ENCODE peak calls at places on chromosomes 3 and 15, in nine cellular contexts. One of them, this sample, is unnamed.

GRCh38 chr15:68556139-68556990 is 22.4 kb upstream of the CORO2B start:
- DNase-seq in activated CD8-positive, alpha-beta memory T cell treated with anti-CD3 and anti-CD28 coated beads for 1 hour: no peak
- DNase-seq in mucosa of gallbladder: no peak
- DNase-seq in NCI-H510A: no peak
- DNase-seq in left colon: no peak
- DNase-seq in choroid plexus epithelial cell: no peak
- DNase-seq in Right ventricle myocardium superior: no peak
- DNase-seq in tibial artery: no peak
- DNase-seq in stimulated activated CD4-positive, alpha-beta T cell treated with anti-CD3 and anti-CD28 coated beads, Interleukin-4, amount 100 ng/mL, for 1 hour: no peak
- DNase-seq in this sample: no peak

GRCh38 chr3:34582054-34582453 is 783.6 kb downstream of the PDCD6IP start:
- DNase-seq in left colon: no peak
- DNase-seq in tibial artery: no peak
- DNase-seq in mucosa of gallbladder: no peak
- DNase-seq in choroid plexus epithelial cell: peak; percentile 1
- DNase-seq in stimulated activated CD4-positive, alpha-beta T cell treated with anti-CD3 and anti-CD28 coated beads, Interleukin-4, amount 100 ng/mL, for 1 hour: no peak
- DNase-seq in NCI-H510A: no peak
- DNase-seq in Right ventricle myocardium superior: no peak
- DNase-seq in activated CD8-positive, alpha-beta memory T cell treated with anti-CD3 and anti-CD28 coated beads for 1 hour: no peak
- DNase-seq in this sample: no peak

GRCh38 chr3:28816017-28816416 is 464.9 kb upstream of the RBMS3 start:
- DNase-seq in left colon: no peak
- DNase-seq in NCI-H510A: no peak
- DNase-seq in choroid plexus epithelial cell: no peak
- DNase-seq in Right ventricle myocardium superior: no peak
- DNase-seq in tibial artery: no peak
- DNase-seq in activated CD8-positive, alpha-beta memory T cell treated with anti-CD3 and anti-CD28 coated beads for 1 hour: no peak
- DNase-seq in stimulated activated CD4-positive, alpha-beta T cell treated with anti-CD3 and anti-CD28 coated beads, Interleukin-4, amount 100 ng/mL, for 1 hour: no peak
- DNase-seq in mucosa of gallbladder: no peak
- DNase-seq in this sample: no peak

GRCh38 chr3:30962493-30962892 is 68.0 kb upstream of the GADL1 start:
- DNase-seq in NCI-H510A: no peak
- DNase-seq in left colon: no peak
- DNase-seq in stimulated activated CD4-positive, alpha-beta T cell treated with anti-CD3 and anti-CD28 coated beads, Interleukin-4, amount 100 ng/mL, for 1 hour: no peak
- DNase-seq in Right ventricle myocardium superior: no peak
- DNase-seq in choroid plexus epithelial cell: no peak
- DNase-seq in mucosa of gallbladder: no peak
- DNase-seq in activated CD8-positive, alpha-beta memory T cell treated with anti-CD3 and anti-CD28 coated beads for 1 hour: no peak
- DNase-seq in tibial artery: no peak
- DNase-seq in this sample: no peak

GRCh38 chr3:108131105-108131794 is 40.4 kb upstream of the CD47 start:
- DNase-seq in NCI-H510A: no peak
- DNase-seq in tibial artery: no peak
- DNase-seq in activated CD8-positive, alpha-beta memory T cell treated with anti-CD3 and anti-CD28 coated beads for 1 hour: no peak
- DNase-seq in left colon: no peak
- DNase-seq in mucosa of gallbladder: no peak
- DNase-seq in stimulated activated CD4-positive, alpha-beta T cell treated with anti-CD3 and anti-CD28 coated beads, Interleukin-4, amount 100 ng/mL, for 1 hour: no peak
- DNase-seq in Right ventricle myocardium superior: no peak
- DNase-seq in choroid plexus epithelial cell: peak; percentile 72
- DNase-seq in this sample: no peak

GRCh38 chr3:184822081-184822480 is 10.1 kb downstream of the VPS8 start:
- DNase-seq in tibial artery: no peak
- DNase-seq in mucosa of gallbladder: no peak
- DNase-seq in choroid plexus epithelial cell: no peak
- DNase-seq in Right ventricle myocardium superior: no peak
- DNase-seq in stimulated activated CD4-positive, alpha-beta T cell treated with anti-CD3 and anti-CD28 coated beads, Interleukin-4, amount 100 ng/mL, for 1 hour: no peak
- DNase-seq in NCI-H510A: no peak
- DNase-seq in activated CD8-positive, alpha-beta memory T cell treated with anti-CD3 and anti-CD28 coated beads for 1 hour: no peak
- DNase-seq in left colon: no peak
- DNase-seq in this sample: no peak

GRCh38 chr3:10928961-10929471 is 63.5 kb upstream of the SLC6A1 start:
- DNase-seq in NCI-H510A: no peak
- DNase-seq in choroid plexus epithelial cell: no peak
- DNase-seq in stimulated activated CD4-positive, alpha-beta T cell treated with anti-CD3 and anti-CD28 coated beads, Interleukin-4, amount 100 ng/mL, for 1 hour: no peak
- DNase-seq in mucosa of gallbladder: no peak
- DNase-seq in left colon: peak; percentile 15
- DNase-seq in Right ventricle myocardium superior: no peak
- DNase-seq in tibial artery: no peak
- DNase-seq in activated CD8-positive, alpha-beta memory T cell treated with anti-CD3 and anti-CD28 coated beads for 1 hour: no peak
- DNase-seq in this sample: no peak

GRCh38 chr15:64010719-64011118 is 35.6 kb downstream of the DAPK2 start:
- DNase-seq in tibial artery: peak; percentile 26
- DNase-seq in left colon: peak; percentile 63
- DNase-seq in NCI-H510A: no peak
- DNase-seq in Right ventricle myocardium superior: peak; percentile 73
- DNase-seq in stimulated activated CD4-positive, alpha-beta T cell treated with anti-CD3 and anti-CD28 coated beads, Interleukin-4, amount 100 ng/mL, for 1 hour: peak; percentile 60
- DNase-seq in mucosa of gallbladder: peak; percentile 68
- DNase-seq in choroid plexus epithelial cell: peak; percentile 94
- DNase-seq in activated CD8-positive, alpha-beta memory T cell treated with anti-CD3 and anti-CD28 coated beads for 1 hour: peak; percentile 67
- DNase-seq in this sample: no peak

GRCh38 chr3:43307649-43308048 is 21.3 kb downstream of the SNRK start:
- DNase-seq in Right ventricle myocardium superior: no peak
- DNase-seq in left colon: no peak
- DNase-seq in stimulated activated CD4-positive, alpha-beta T cell treated with anti-CD3 and anti-CD28 coated beads, Interleukin-4, amount 100 ng/mL, for 1 hour: no peak
- DNase-seq in choroid plexus epithelial cell: no peak
- DNase-seq in NCI-H510A: no peak
- DNase-seq in activated CD8-positive, alpha-beta memory T cell treated with anti-CD3 and anti-CD28 coated beads for 1 hour: no peak
- DNase-seq in tibial artery: no peak
- DNase-seq in mucosa of gallbladder: no peak
- DNase-seq in this sample: no peak

GRCh38 chr3:123331006-123331405 is 117.9 kb downstream of the ADCY5 start:
- DNase-seq in Right ventricle myocardium superior: peak; percentile 74
- DNase-seq in tibial artery: peak; percentile 22
- DNase-seq in stimulated activated CD4-positive, alpha-beta T cell treated with anti-CD3 and anti-CD28 coated beads, Interleukin-4, amount 100 ng/mL, for 1 hour: no peak
- DNase-seq in mucosa of gallbladder: peak; percentile 34
- DNase-seq in activated CD8-positive, alpha-beta memory T cell treated with anti-CD3 and anti-CD28 coated beads for 1 hour: no peak
- DNase-seq in choroid plexus epithelial cell: no peak
- DNase-seq in left colon: no peak
- DNase-seq in NCI-H510A: no peak
- DNase-seq in this sample: no peak

GRCh38 chr15:58269455-58270414 is 131.6 kb downstream of the AQP9 start:
- DNase-seq in mucosa of gallbladder: peak; percentile 52
- DNase-seq in activated CD8-positive, alpha-beta memory T cell treated with anti-CD3 and anti-CD28 coated beads for 1 hour: no peak
- DNase-seq in Right ventricle myocardium superior: no peak
- DNase-seq in left colon: peak; percentile 40
- DNase-seq in stimulated activated CD4-positive, alpha-beta T cell treated with anti-CD3 and anti-CD28 coated beads, Interleukin-4, amount 100 ng/mL, for 1 hour: no peak
- DNase-seq in tibial artery: no peak
- DNase-seq in NCI-H510A: no peak
- DNase-seq in choroid plexus epithelial cell: peak; percentile 84
- DNase-seq in this sample: peak; percentile 71

GRCh38 chr15:32838338-32838737 is 120.5 kb downstream of the GREM1 start:
- DNase-seq in choroid plexus epithelial cell: no peak
- DNase-seq in Right ventricle myocardium superior: no peak
- DNase-seq in left colon: no peak
- DNase-seq in activated CD8-positive, alpha-beta memory T cell treated with anti-CD3 and anti-CD28 coated beads for 1 hour: no peak
- DNase-seq in mucosa of gallbladder: no peak
- DNase-seq in stimulated activated CD4-positive, alpha-beta T cell treated with anti-CD3 and anti-CD28 coated beads, Interleukin-4, amount 100 ng/mL, for 1 hour: no peak
- DNase-seq in NCI-H510A: no peak
- DNase-seq in tibial artery: no peak
- DNase-seq in this sample: no peak

GRCh38 chr3:115885621-115886020 is 262.3 kb downstream of the GAP43 start:
- DNase-seq in activated CD8-positive, alpha-beta memory T cell treated with anti-CD3 and anti-CD28 coated beads for 1 hour: no peak
- DNase-seq in mucosa of gallbladder: no peak
- DNase-seq in stimulated activated CD4-positive, alpha-beta T cell treated with anti-CD3 and anti-CD28 coated beads, Interleukin-4, amount 100 ng/mL, for 1 hour: no peak
- DNase-seq in Right ventricle myocardium superior: no peak
- DNase-seq in NCI-H510A: no peak
- DNase-seq in tibial artery: no peak
- DNase-seq in left colon: no peak
- DNase-seq in choroid plexus epithelial cell: peak; percentile 23
- DNase-seq in this sample: no peak

GRCh38 chr3:107430214-107431047 is 53.2 kb downstream of the CCDC54 start:
- DNase-seq in choroid plexus epithelial cell: peak; percentile 68
- DNase-seq in activated CD8-positive, alpha-beta memory T cell treated with anti-CD3 and anti-CD28 coated beads for 1 hour: no peak
- DNase-seq in NCI-H510A: no peak
- DNase-seq in Right ventricle myocardium superior: no peak
- DNase-seq in left colon: no peak
- DNase-seq in mucosa of gallbladder: no peak
- DNase-seq in stimulated activated CD4-positive, alpha-beta T cell treated with anti-CD3 and anti-CD28 coated beads, Interleukin-4, amount 100 ng/mL, for 1 hour: no peak
- DNase-seq in tibial artery: peak; percentile 42
- DNase-seq in this sample: no peak

GRCh38 chr15:57319919-57320542 is 56.3 kb upstream of the CGNL1 start:
- DNase-seq in left colon: no peak
- DNase-seq in NCI-H510A: no peak
- DNase-seq in mucosa of gallbladder: no peak
- DNase-seq in stimulated activated CD4-positive, alpha-beta T cell treated with anti-CD3 and anti-CD28 coated beads, Interleukin-4, amount 100 ng/mL, for 1 hour: no peak
- DNase-seq in tibial artery: no peak
- DNase-seq in choroid plexus epithelial cell: no peak
- DNase-seq in Right ventricle myocardium superior: no peak
- DNase-seq in activated CD8-positive, alpha-beta memory T cell treated with anti-CD3 and anti-CD28 coated beads for 1 hour: no peak
- DNase-seq in this sample: no peak

GRCh38 chr3:173037840-173038483 is 103.1 kb downstream of the SPATA16 start:
- DNase-seq in activated CD8-positive, alpha-beta memory T cell treated with anti-CD3 and anti-CD28 coated beads for 1 hour: no peak
- DNase-seq in left colon: no peak
- DNase-seq in choroid plexus epithelial cell: no peak
- DNase-seq in tibial artery: no peak
- DNase-seq in stimulated activated CD4-positive, alpha-beta T cell treated with anti-CD3 and anti-CD28 coated beads, Interleukin-4, amount 100 ng/mL, for 1 hour: no peak
- DNase-seq in mucosa of gallbladder: no peak
- DNase-seq in NCI-H510A: no peak
- DNase-seq in Right ventricle myocardium superior: no peak
- DNase-seq in this sample: no peak

GRCh38 chr15:68818088-68818670 is 2.5 kb downstream of the ANP32A start:
- DNase-seq in Right ventricle myocardium superior: peak; percentile 80
- DNase-seq in left colon: peak; percentile 63
- DNase-seq in NCI-H510A: no peak
- DNase-seq in tibial artery: peak; percentile 66
- DNase-seq in mucosa of gallbladder: peak; percentile 63
- DNase-seq in choroid plexus epithelial cell: peak; percentile 60
- DNase-seq in activated CD8-positive, alpha-beta memory T cell treated with anti-CD3 and anti-CD28 coated beads for 1 hour: peak; percentile 44
- DNase-seq in stimulated activated CD4-positive, alpha-beta T cell treated with anti-CD3 and anti-CD28 coated beads, Interleukin-4, amount 100 ng/mL, for 1 hour: peak; percentile 70
- DNase-seq in this sample: peak; percentile 64

GRCh38 chr3:130601662-130602061 is 84.7 kb downstream of the COL6A6 start:
- DNase-seq in left colon: no peak
- DNase-seq in mucosa of gallbladder: no peak
- DNase-seq in Right ventricle myocardium superior: no peak
- DNase-seq in NCI-H510A: no peak
- DNase-seq in stimulated activated CD4-positive, alpha-beta T cell treated with anti-CD3 and anti-CD28 coated beads, Interleukin-4, amount 100 ng/mL, for 1 hour: no peak
- DNase-seq in activated CD8-positive, alpha-beta memory T cell treated with anti-CD3 and anti-CD28 coated beads for 1 hour: no peak
- DNase-seq in choroid plexus epithelial cell: peak; percentile 12
- DNase-seq in tibial artery: no peak
- DNase-seq in this sample: no peak

GRCh38 chr15:72271895-72272212 is 500 bp downstream of the PARP6 start:
- DNase-seq in tibial artery: no peak
- DNase-seq in Right ventricle myocardium superior: no peak
- DNase-seq in choroid plexus epithelial cell: peak; percentile 31
- DNase-seq in NCI-H510A: no peak
- DNase-seq in left colon: no peak
- DNase-seq in stimulated activated CD4-positive, alpha-beta T cell treated with anti-CD3 and anti-CD28 coated beads, Interleukin-4, amount 100 ng/mL, for 1 hour: peak; percentile 16
- DNase-seq in activated CD8-positive, alpha-beta memory T cell treated with anti-CD3 and anti-CD28 coated beads for 1 hour: no peak
- DNase-seq in mucosa of gallbladder: peak; percentile 14
- DNase-seq in this sample: no peak

GRCh38 chr15:36814708-36815107 is 235.3 kb downstream of the CDIN1 start:
- DNase-seq in Right ventricle myocardium superior: no peak
- DNase-seq in NCI-H510A: no peak
- DNase-seq in mucosa of gallbladder: no peak
- DNase-seq in left colon: no peak
- DNase-seq in choroid plexus epithelial cell: peak; percentile 77
- DNase-seq in stimulated activated CD4-positive, alpha-beta T cell treated with anti-CD3 and anti-CD28 coated beads, Interleukin-4, amount 100 ng/mL, for 1 hour: no peak
- DNase-seq in activated CD8-positive, alpha-beta memory T cell treated with anti-CD3 and anti-CD28 coated beads for 1 hour: no peak
- DNase-seq in tibial artery: no peak
- DNase-seq in this sample: peak; percentile 89

GRCh38 chr15:73996939-73997338 is 2.4 kb downstream of the PML start:
- DNase-seq in tibial artery: no peak
- DNase-seq in choroid plexus epithelial cell: peak; percentile 72
- DNase-seq in mucosa of gallbladder: no peak
- DNase-seq in stimulated activated CD4-positive, alpha-beta T cell treated with anti-CD3 and anti-CD28 coated beads, Interleukin-4, amount 100 ng/mL, for 1 hour: no peak
- DNase-seq in left colon: no peak
- DNase-seq in NCI-H510A: no peak
- DNase-seq in Right ventricle myocardium superior: no peak
- DNase-seq in activated CD8-positive, alpha-beta memory T cell treated with anti-CD3 and anti-CD28 coated beads for 1 hour: no peak
- DNase-seq in this sample: no peak

GRCh38 chr3:40116478-40117162 is 192.9 kb upstream of the EIF1B start:
- DNase-seq in NCI-H510A: no peak
- DNase-seq in choroid plexus epithelial cell: peak; percentile 70
- DNase-seq in Right ventricle myocardium superior: no peak
- DNase-seq in tibial artery: no peak
- DNase-seq in left colon: no peak
- DNase-seq in mucosa of gallbladder: no peak
- DNase-seq in stimulated activated CD4-positive, alpha-beta T cell treated with anti-CD3 and anti-CD28 coated beads, Interleukin-4, amount 100 ng/mL, for 1 hour: no peak
- DNase-seq in activated CD8-positive, alpha-beta memory T cell treated with anti-CD3 and anti-CD28 coated beads for 1 hour: no peak
- DNase-seq in this sample: no peak

GRCh38 chr15:64013179-64014043 is 32.9 kb downstream of the DAPK2 start:
- DNase-seq in tibial artery: no peak
- DNase-seq in activated CD8-positive, alpha-beta memory T cell treated with anti-CD3 and anti-CD28 coated beads for 1 hour: no peak
- DNase-seq in stimulated activated CD4-positive, alpha-beta T cell treated with anti-CD3 and anti-CD28 coated beads, Interleukin-4, amount 100 ng/mL, for 1 hour: no peak
- DNase-seq in NCI-H510A: no peak
- DNase-seq in choroid plexus epithelial cell: peak; percentile 48
- DNase-seq in Right ventricle myocardium superior: no peak
- DNase-seq in left colon: peak; percentile 59
- DNase-seq in mucosa of gallbladder: no peak
- DNase-seq in this sample: no peak

GRCh38 chr3:48243886-48244285 is 3.0 kb downstream of the ZNF589 start:
- DNase-seq in NCI-H510A: no peak
- DNase-seq in choroid plexus epithelial cell: no peak
- DNase-seq in tibial artery: no peak
- DNase-seq in Right ventricle myocardium superior: no peak
- DNase-seq in left colon: no peak
- DNase-seq in stimulated activated CD4-positive, alpha-beta T cell treated with anti-CD3 and anti-CD28 coated beads, Interleukin-4, amount 100 ng/mL, for 1 hour: no peak
- DNase-seq in mucosa of gallbladder: no peak
- DNase-seq in activated CD8-positive, alpha-beta memory T cell treated with anti-CD3 and anti-CD28 coated beads for 1 hour: no peak
- DNase-seq in this sample: no peak

GRCh38 chr15:65550681-65551098 is 20.4 kb downstream of the HACD3 start:
- DNase-seq in NCI-H510A: no peak
- DNase-seq in choroid plexus epithelial cell: peak; percentile 87
- DNase-seq in mucosa of gallbladder: no peak
- DNase-seq in left colon: no peak
- DNase-seq in activated CD8-positive, alpha-beta memory T cell treated with anti-CD3 and anti-CD28 coated beads for 1 hour: no peak
- DNase-seq in Right ventricle myocardium superior: no peak
- DNase-seq in tibial artery: no peak
- DNase-seq in stimulated activated CD4-positive, alpha-beta T cell treated with anti-CD3 and anti-CD28 coated beads, Interleukin-4, amount 100 ng/mL, for 1 hour: no peak
- DNase-seq in this sample: no peak

GRCh38 chr3:189094539-189094938 is 77.2 kb upstream of the TPRG1 start:
- DNase-seq in NCI-H510A: peak; percentile 12
- DNase-seq in choroid plexus epithelial cell: no peak
- DNase-seq in Right ventricle myocardium superior: no peak
- DNase-seq in left colon: no peak
- DNase-seq in mucosa of gallbladder: no peak
- DNase-seq in stimulated activated CD4-positive, alpha-beta T cell treated with anti-CD3 and anti-CD28 coated beads, Interleukin-4, amount 100 ng/mL, for 1 hour: no peak
- DNase-seq in activated CD8-positive, alpha-beta memory T cell treated with anti-CD3 and anti-CD28 coated beads for 1 hour: no peak
- DNase-seq in tibial artery: no peak
- DNase-seq in this sample: no peak

GRCh38 chr3:60594025-60594424 is 657.2 kb downstream of the FHIT start:
- DNase-seq in choroid plexus epithelial cell: peak; percentile 83
- DNase-seq in left colon: peak; percentile 30
- DNase-seq in Right ventricle myocardium superior: peak; percentile 84
- DNase-seq in tibial artery: peak; percentile 88
- DNase-seq in mucosa of gallbladder: peak; percentile 63
- DNase-seq in stimulated activated CD4-positive, alpha-beta T cell treated with anti-CD3 and anti-CD28 coated beads, Interleukin-4, amount 100 ng/mL, for 1 hour: no peak
- DNase-seq in activated CD8-positive, alpha-beta memory T cell treated with anti-CD3 and anti-CD28 coated beads for 1 hour: no peak
- DNase-seq in NCI-H510A: peak; percentile 6
- DNase-seq in this sample: no peak

GRCh38 chr3:70990723-70991122 is 592.8 kb downstream of the FOXP1 start:
- DNase-seq in stimulated activated CD4-positive, alpha-beta T cell treated with anti-CD3 and anti-CD28 coated beads, Interleukin-4, amount 100 ng/mL, for 1 hour: no peak
- DNase-seq in Right ventricle myocardium superior: no peak
- DNase-seq in tibial artery: no peak
- DNase-seq in left colon: no peak
- DNase-seq in activated CD8-positive, alpha-beta memory T cell treated with anti-CD3 and anti-CD28 coated beads for 1 hour: no peak
- DNase-seq in mucosa of gallbladder: no peak
- DNase-seq in choroid plexus epithelial cell: peak; percentile 36
- DNase-seq in NCI-H510A: no peak
- DNase-seq in this sample: no peak

GRCh38 chr15:39948817-39949216 is 14.9 kb downstream of the EIF2AK4 start:
- DNase-seq in mucosa of gallbladder: no peak
- DNase-seq in stimulated activated CD4-positive, alpha-beta T cell treated with anti-CD3 and anti-CD28 coated beads, Interleukin-4, amount 100 ng/mL, for 1 hour: no peak
- DNase-seq in tibial artery: no peak
- DNase-seq in left colon: no peak
- DNase-seq in choroid plexus epithelial cell: no peak
- DNase-seq in activated CD8-positive, alpha-beta memory T cell treated with anti-CD3 and anti-CD28 coated beads for 1 hour: no peak
- DNase-seq in Right ventricle myocardium superior: no peak
- DNase-seq in NCI-H510A: no peak
- DNase-seq in this sample: peak; percentile 33

GRCh38 chr3:185916042-185916833 is 21.6 kb downstream of the TRA2B start:
- DNase-seq in NCI-H510A: no peak
- DNase-seq in activated CD8-positive, alpha-beta memory T cell treated with anti-CD3 and anti-CD28 coated beads for 1 hour: no peak
- DNase-seq in tibial artery: no peak
- DNase-seq in mucosa of gallbladder: no peak
- DNase-seq in Right ventricle myocardium superior: no peak
- DNase-seq in left colon: no peak
- DNase-seq in choroid plexus epithelial cell: no peak
- DNase-seq in stimulated activated CD4-positive, alpha-beta T cell treated with anti-CD3 and anti-CD28 coated beads, Interleukin-4, amount 100 ng/mL, for 1 hour: no peak
- DNase-seq in this sample: no peak

GRCh38 chr3:175149675-175150074 is 290.5 kb downstream of the NAALADL2 start:
- DNase-seq in activated CD8-positive, alpha-beta memory T cell treated with anti-CD3 and anti-CD28 coated beads for 1 hour: no peak
- DNase-seq in Right ventricle myocardium superior: no peak
- DNase-seq in tibial artery: peak; percentile 19
- DNase-seq in NCI-H510A: peak; percentile 94
- DNase-seq in stimulated activated CD4-positive, alpha-beta T cell treated with anti-CD3 and anti-CD28 coated beads, Interleukin-4, amount 100 ng/mL, for 1 hour: no peak
- DNase-seq in mucosa of gallbladder: peak; percentile 18
- DNase-seq in choroid plexus epithelial cell: peak; percentile 17
- DNase-seq in left colon: peak; percentile 72
- DNase-seq in this sample: peak; percentile 1